ENCODE peak calls at places on chromosomes 7 and 10, in seven cellular contexts. One of them, this sample, is unnamed.

GRCh38 chr7:30800785-30801252 is 29.6 kb downstream of the MINDY4 start:
- DNase-seq in epithelial cell of esophagus: peak; percentile 81
- DNase-seq in adrenal gland: peak; percentile 75
- DNase-seq in A549: peak; percentile 58
- DNase-seq in Karpas-422: peak; percentile 92
- DNase-seq in kidney: no peak
- DNase-seq in lung: peak; percentile 65
- DNase-seq in this sample: peak; percentile 57

GRCh38 chr7:151696738-151697514 is 177.2 kb upstream of the RHEB start:
- DNase-seq in lung: no peak
- DNase-seq in A549: peak; percentile 65
- DNase-seq in Karpas-422: no peak
- DNase-seq in epithelial cell of esophagus: peak; percentile 58
- DNase-seq in kidney: peak; percentile 69
- DNase-seq in adrenal gland: no peak
- DNase-seq in this sample: no peak

GRCh38 chr7:18889436-18889835 is 228.0 kb downstream of the TWIST1 start:
- DNase-seq in lung: no peak
- DNase-seq in adrenal gland: no peak
- DNase-seq in epithelial cell of esophagus: peak; percentile 29
- DNase-seq in Karpas-422: no peak
- DNase-seq in kidney: no peak
- DNase-seq in A549: no peak
- DNase-seq in this sample: no peak

GRCh38 chr7:105210721-105211205 is 178.0 kb downstream of the SRPK2 start:
- DNase-seq in adrenal gland: peak; percentile 52
- DNase-seq in epithelial cell of esophagus: no peak
- DNase-seq in Karpas-422: no peak
- DNase-seq in lung: no peak
- DNase-seq in A549: no peak
- DNase-seq in kidney: no peak
- DNase-seq in this sample: no peak

GRCh38 chr10:98262571-98262970 is 5.4 kb downstream of the LOXL4 start:
- DNase-seq in lung: no peak
- DNase-seq in adrenal gland: peak; percentile 85
- DNase-seq in epithelial cell of esophagus: peak; percentile 56
- DNase-seq in Karpas-422: peak; percentile 61
- DNase-seq in A549: peak; percentile 43
- DNase-seq in kidney: peak; percentile 82
- DNase-seq in this sample: no peak

GRCh38 chr10:10792681-10793080 is 225.0 kb upstream of the CELF2 start:
- DNase-seq in Karpas-422: no peak
- DNase-seq in epithelial cell of esophagus: peak; percentile 78
- DNase-seq in A549: no peak
- DNase-seq in lung: no peak
- DNase-seq in adrenal gland: no peak
- DNase-seq in kidney: no peak
- DNase-seq in this sample: peak; percentile 64

GRCh38 chr10:78570633-78571032 is 498.1 kb upstream of the ZMIZ1 start:
- DNase-seq in epithelial cell of esophagus: no peak
- DNase-seq in kidney: no peak
- DNase-seq in A549: no peak
- DNase-seq in Karpas-422: no peak
- DNase-seq in lung: no peak
- DNase-seq in adrenal gland: no peak
- DNase-seq in this sample: no peak

GRCh38 chr10:99791831-99792230 is 9.4 kb downstream of the ABCC2 start:
- DNase-seq in epithelial cell of esophagus: no peak
- DNase-seq in kidney: no peak
- DNase-seq in A549: no peak
- DNase-seq in Karpas-422: no peak
- DNase-seq in adrenal gland: no peak
- DNase-seq in lung: no peak
- DNase-seq in this sample: no peak

GRCh38 chr10:7409732-7410168 is 1.1 kb downstream of the SFMBT2 start:
- DNase-seq in Karpas-422: peak; percentile 59
- DNase-seq in A549: peak; percentile 21
- DNase-seq in adrenal gland: peak; percentile 35
- DNase-seq in epithelial cell of esophagus: no peak
- DNase-seq in lung: no peak
- DNase-seq in kidney: no peak
- DNase-seq in this sample: no peak

GRCh38 chr7:64902806-64903721 is at the start of gene ZNF273:
- DNase-seq in A549: peak; percentile 92
- DNase-seq in Karpas-422: peak; percentile 98
- DNase-seq in kidney: peak; percentile 97
- DNase-seq in adrenal gland: peak; percentile 97
- DNase-seq in lung: peak; percentile 96
- DNase-seq in epithelial cell of esophagus: peak; percentile 93
- DNase-seq in this sample: peak; percentile 53

GRCh38 chr7:108234981-108235450 is 104.9 kb upstream of the LAMB4 start:
- DNase-seq in kidney: no peak
- DNase-seq in adrenal gland: no peak
- DNase-seq in Karpas-422: no peak
- DNase-seq in A549: peak; percentile 52
- DNase-seq in epithelial cell of esophagus: no peak
- DNase-seq in lung: no peak
- DNase-seq in this sample: no peak

GRCh38 chr7:150428671-150429451 is 21.6 kb upstream of the GIMAP8 start:
- DNase-seq in lung: no peak
- DNase-seq in adrenal gland: peak; percentile 88
- DNase-seq in Karpas-422: no peak
- DNase-seq in epithelial cell of esophagus: peak; percentile 62
- DNase-seq in A549: peak; percentile 69
- DNase-seq in kidney: no peak
- DNase-seq in this sample: peak; percentile 65

GRCh38 chr10:75211007-75211735 is 575 bp downstream of the VDAC2 start:
- DNase-seq in A549: peak; percentile 68
- DNase-seq in Karpas-422: peak; percentile 79
- DNase-seq in epithelial cell of esophagus: peak; percentile 83
- DNase-seq in lung: no peak
- DNase-seq in adrenal gland: peak; percentile 40
- DNase-seq in kidney: no peak
- DNase-seq in this sample: no peak

GRCh38 chr7:130492519-130493274 is 812 bp downstream of the MEST start:
- DNase-seq in lung: no peak
- DNase-seq in Karpas-422: no peak
- DNase-seq in kidney: peak; percentile 53
- DNase-seq in epithelial cell of esophagus: peak; percentile 21
- DNase-seq in adrenal gland: no peak
- DNase-seq in A549: no peak
- DNase-seq in this sample: no peak

GRCh38 chr10:535953-536352 is 153.5 kb downstream of the DIP2C start:
- DNase-seq in kidney: no peak
- DNase-seq in epithelial cell of esophagus: no peak
- DNase-seq in A549: no peak
- DNase-seq in adrenal gland: no peak
- DNase-seq in lung: no peak
- DNase-seq in Karpas-422: no peak
- DNase-seq in this sample: no peak

GRCh38 chr7:152924238-152924637 is 164.7 kb downstream of the ACTR3B start:
- DNase-seq in A549: no peak
- DNase-seq in adrenal gland: no peak
- DNase-seq in Karpas-422: no peak
- DNase-seq in kidney: no peak
- DNase-seq in lung: no peak
- DNase-seq in epithelial cell of esophagus: no peak
- DNase-seq in this sample: no peak

GRCh38 chr7:152922318-152923081 is 162.9 kb downstream of the ACTR3B start:
- DNase-seq in Karpas-422: no peak
- DNase-seq in lung: no peak
- DNase-seq in epithelial cell of esophagus: no peak
- DNase-seq in A549: no peak
- DNase-seq in adrenal gland: no peak
- DNase-seq in kidney: no peak
- DNase-seq in this sample: no peak

GRCh38 chr7:152923711-152924110 is 164.2 kb downstream of the ACTR3B start:
- DNase-seq in A549: no peak
- DNase-seq in lung: no peak
- DNase-seq in Karpas-422: no peak
- DNase-seq in epithelial cell of esophagus: no peak
- DNase-seq in kidney: no peak
- DNase-seq in adrenal gland: no peak
- DNase-seq in this sample: no peak

GRCh38 chr7:152924826-152925411 is 165.4 kb downstream of the ACTR3B start:
- DNase-seq in A549: no peak
- DNase-seq in Karpas-422: no peak
- DNase-seq in adrenal gland: no peak
- DNase-seq in lung: no peak
- DNase-seq in epithelial cell of esophagus: no peak
- DNase-seq in kidney: no peak
- DNase-seq in this sample: no peak

DNA sequence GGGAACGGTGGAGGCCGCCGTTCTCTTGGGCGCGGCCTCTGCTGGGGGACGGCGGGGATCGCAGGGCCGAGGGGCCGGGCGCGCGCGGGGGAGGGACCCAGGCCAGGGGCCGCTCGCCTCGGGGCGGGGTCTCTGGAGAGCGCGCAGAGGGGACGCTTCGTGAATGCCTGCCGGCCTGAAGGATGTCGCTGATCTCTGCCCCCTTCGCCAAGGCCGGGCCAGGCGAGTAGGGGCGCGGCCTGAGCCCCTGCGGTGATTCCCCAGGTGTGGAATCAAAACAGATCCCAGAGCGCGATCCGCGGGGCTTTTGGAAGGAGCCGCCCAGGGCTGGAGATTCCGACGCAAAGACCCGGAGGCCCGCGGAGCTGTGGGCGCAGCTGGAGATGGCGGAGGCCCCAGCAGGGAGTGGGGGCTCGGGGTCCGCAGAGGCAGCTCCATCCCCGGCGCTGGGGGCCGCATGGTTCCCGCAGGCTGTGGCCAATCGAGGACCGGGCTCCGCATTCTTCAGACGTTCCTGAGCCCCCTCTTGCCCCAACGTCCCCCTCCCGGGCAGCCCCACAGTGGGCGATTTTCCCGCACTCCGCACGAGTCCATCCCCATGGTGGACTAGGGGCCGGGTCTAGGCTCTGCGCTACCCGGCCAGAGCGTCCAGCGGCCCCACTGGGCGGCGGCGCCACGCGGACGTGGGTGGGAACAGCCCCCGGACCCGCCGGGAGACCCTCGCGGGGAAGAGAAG is 166.0 kb downstream of the ACTR3B start:
- DNase-seq in lung: no peak
- DNase-seq in kidney: no peak
- DNase-seq in A549: no peak
- DNase-seq in epithelial cell of esophagus: no peak
- DNase-seq in adrenal gland: no peak
- DNase-seq in Karpas-422: no peak
- DNase-seq in this sample: no peak
- H3K4me3 ChIP-seq in lung: no peak overlapping the region
- H3K4me3 ChIP-seq in kidney: peak overlapping the region; percentile 43
- H3K4me3 ChIP-seq in A549: no peak overlapping the region
- H3K4me3 ChIP-seq in epithelial cell of esophagus: no peak overlapping the region
- H3K4me3 ChIP-seq in adrenal gland: no peak overlapping the region
- H3K4me3 ChIP-seq in Karpas-422: no peak overlapping the region
- H3K4me3 ChIP-seq in this sample: no peak overlapping the region

DNA sequence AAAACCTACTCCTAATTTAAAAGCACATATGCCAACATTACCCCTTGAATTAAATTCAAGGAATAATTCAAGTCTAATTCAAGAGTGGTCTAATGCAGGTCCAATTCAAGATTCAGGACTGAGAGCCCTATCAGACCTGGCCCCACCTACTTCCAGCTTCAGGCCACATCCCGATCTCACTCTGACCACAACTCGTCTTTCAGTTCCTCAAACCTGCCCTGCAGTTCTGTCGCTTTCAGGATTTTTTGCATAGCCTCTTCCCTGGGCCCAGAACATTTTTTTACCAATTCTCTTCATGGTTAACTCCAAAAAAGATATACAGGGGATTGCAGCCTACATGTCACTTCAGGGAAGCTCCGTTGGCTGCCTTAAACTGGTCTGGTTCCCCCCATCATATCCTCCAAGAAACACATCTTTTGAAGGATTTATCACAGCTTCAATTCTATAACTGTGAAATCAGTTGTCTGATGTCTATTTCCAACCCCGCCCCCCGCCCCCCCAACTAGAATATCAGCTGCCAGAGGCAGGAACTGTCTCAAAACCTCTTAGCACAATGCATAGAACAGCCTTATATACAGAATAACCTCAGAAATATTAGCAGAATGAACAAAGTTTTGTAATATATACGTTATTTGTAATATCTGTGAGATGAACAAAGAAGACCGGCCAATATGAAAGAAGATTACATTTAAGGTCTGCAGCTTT is 20.8 kb downstream of the CCDC6 start:
- DNase-seq in epithelial cell of esophagus: no peak
- DNase-seq in adrenal gland: no peak
- DNase-seq in lung: no peak
- DNase-seq in Karpas-422: peak; percentile 94
- DNase-seq in kidney: no peak
- DNase-seq in A549: no peak
- DNase-seq in this sample: no peak
- H3K4me3 ChIP-seq in epithelial cell of esophagus: no peak overlapping the region
- H3K4me3 ChIP-seq in adrenal gland: no peak overlapping the region
- H3K4me3 ChIP-seq in lung: no peak overlapping the region
- H3K4me3 ChIP-seq in Karpas-422: peak overlapping the region; percentile 50
- H3K4me3 ChIP-seq in kidney: no peak overlapping the region
- H3K4me3 ChIP-seq in A549: no peak overlapping the region
- H3K4me3 ChIP-seq in this sample: no peak overlapping the region

GRCh38 chr10:103542764-103543616 is 49.5 kb downstream of the NEURL1 start:
- DNase-seq in Karpas-422: peak; percentile 78
- DNase-seq in A549: peak; percentile 48
- DNase-seq in adrenal gland: peak; percentile 44
- DNase-seq in epithelial cell of esophagus: peak; percentile 34
- DNase-seq in kidney: peak; percentile 77
- DNase-seq in lung: no peak
- DNase-seq in this sample: no peak
- H3K4me3 ChIP-seq in Karpas-422: peak overlapping the region; percentile 61
- H3K4me3 ChIP-seq in A549: no peak overlapping the region
- H3K4me3 ChIP-seq in adrenal gland: no peak overlapping the region
- H3K4me3 ChIP-seq in epithelial cell of esophagus: no peak overlapping the region
- H3K4me3 ChIP-seq in kidney: peak overlapping the region; percentile 11
- H3K4me3 ChIP-seq in lung: no peak overlapping the region
- H3K4me3 ChIP-seq in this sample: peak overlapping the region; percentile 13

GRCh38 chr7:101620991-101621390 is 8.1 kb downstream of the MYL10 start:
- DNase-seq in epithelial cell of esophagus: no peak
- DNase-seq in adrenal gland: no peak
- DNase-seq in A549: no peak
- DNase-seq in lung: no peak
- DNase-seq in Karpas-422: no peak
- DNase-seq in kidney: no peak
- DNase-seq in this sample: no peak

GRCh38 chr7:101625076-101625914 is 3.8 kb downstream of the MYL10 start:
- DNase-seq in Karpas-422: no peak
- DNase-seq in kidney: no peak
- DNase-seq in lung: no peak
- DNase-seq in A549: no peak
- DNase-seq in adrenal gland: no peak
- DNase-seq in epithelial cell of esophagus: no peak
- DNase-seq in this sample: no peak

GRCh38 chr7:101624246-101625000 is 4.7 kb downstream of the MYL10 start:
- DNase-seq in epithelial cell of esophagus: no peak
- DNase-seq in Karpas-422: no peak
- DNase-seq in lung: no peak
- DNase-seq in kidney: no peak
- DNase-seq in A549: no peak
- DNase-seq in adrenal gland: no peak
- DNase-seq in this sample: peak; percentile 36

GRCh38 chr7:101620395-101620794 is 8.7 kb downstream of the MYL10 start:
- DNase-seq in epithelial cell of esophagus: no peak
- DNase-seq in lung: no peak
- DNase-seq in adrenal gland: no peak
- DNase-seq in A549: no peak
- DNase-seq in Karpas-422: no peak
- DNase-seq in kidney: no peak
- DNase-seq in this sample: no peak

GRCh38 chr7:101622609-101623178 is 6.4 kb downstream of the MYL10 start:
- DNase-seq in adrenal gland: no peak
- DNase-seq in Karpas-422: no peak
- DNase-seq in kidney: no peak
- DNase-seq in lung: no peak
- DNase-seq in epithelial cell of esophagus: no peak
- DNase-seq in A549: no peak
- DNase-seq in this sample: no peak
- H3K4me3 ChIP-seq in adrenal gland: no peak overlapping the region
- H3K4me3 ChIP-seq in Karpas-422: no peak overlapping the region
- H3K4me3 ChIP-seq in kidney: no peak overlapping the region
- H3K4me3 ChIP-seq in lung: no peak overlapping the region
- H3K4me3 ChIP-seq in epithelial cell of esophagus: no peak overlapping the region
- H3K4me3 ChIP-seq in A549: no peak overlapping the region
- H3K4me3 ChIP-seq in this sample: no peak overlapping the region